ENCODE peak calls at places on chromosomes 1 and 21, in seven cellular contexts. F is mammary epithelial cell, M is H9, T is IMR-90, Z is HCT116, I is OCI-LY7, Q is fibroblast of lung. O is an unnamed sample. For H3K4me1 and H4K20me1, the result is how much of the 10 kb centered on the place peaks cover.

GRCh38 chr1:121538943-121539575 is 354.3 kb downstream of the SRGAP2C start:
- DNase-seq in F (peak), M (no peak), T (no peak), Z (no peak), I (no peak), Q (no peak), O (no peak)

GRCh38 chr1:19529570-19530145 is 44.3 kb upstream of the CAPZB start:
- DNase-seq in F (no peak), M (no peak), T (peak), Z (no peak), I (no peak), Q (no peak), O (no peak)

GRCh38 chr1:247228133-247228532 is 27.7 kb upstream of the VN1R5 start:
- DNase-seq in F (peak), M (no peak), T (peak), Z (no peak), I (no peak), Q (peak), O (no peak)

GRCh38 chr21:45241357-45241756 is 46.3 kb downstream of the POFUT2 start:
- DNase-seq in F (no peak), M (no peak), T (no peak), Z (no peak), I (no peak), Q (no peak), O (no peak)

GRCh38 chr1:16186655-16187235 is 25.7 kb downstream of the ARHGEF19 start:
- DNase-seq in F (no peak), M (no peak), T (no peak), Z (no peak), I (no peak), Q (no peak), O (no peak)

GRCh38 chr1:43764581-43764980 is 57.2 kb downstream of the ST3GAL3 start:
- DNase-seq in F (no peak), M (peak), T (no peak), Z (no peak), I (no peak), Q (no peak), O (no peak)

GRCh38 chr1:203557958-203558760 is 64.2 kb downstream of the OPTC start:
- DNase-seq in F (peak), M (no peak), T (peak), Z (no peak), I (no peak), Q (peak), O (no peak)

GRCh38 chr1:33049381-33049780 is 12.7 kb upstream of the AK2 start:
- DNase-seq in F (peak), M (no peak), T (no peak), Z (no peak), I (no peak), Q (peak), O (no peak)

GRCh38 chr21:44966135-44967081 is 26.6 kb downstream of the SLX9 start:
- DNase-seq in F (no peak), M (no peak), T (no peak), Z (no peak), I (no peak), Q (no peak), O (no peak)

GRCh38 chr1:51170342-51170741 is 65.7 kb upstream of the RNF11 start:
- DNase-seq in F (peak), M (no peak), T (peak), Z (no peak), I (no peak), Q (no peak), O (no peak)

GRCh38 chr21:33761104-33762036 is 119.1 kb downstream of the ITSN1 start:
- DNase-seq in F (peak), M (no peak), T (peak), Z (peak), I (no peak), Q (peak), O (no peak)

GRCh38 chr1:87950369-87950768 is 621.7 kb downstream of the LMO4 start:
- DNase-seq in F (no peak), M (no peak), T (no peak), Z (no peak), I (no peak), Q (no peak), O (no peak)

GRCh38 chr1:224565186-224565585 is 50.9 kb upstream of the CNIH3 start:
- DNase-seq in F (peak), M (no peak), T (peak), Z (peak), I (no peak), Q (peak), O (no peak)

GRCh38 chr1:100759188-100759587 is 39.6 kb downstream of the VCAM1 start:
- DNase-seq in F (no peak), M (no peak), T (no peak), Z (no peak), I (no peak), Q (no peak), O (no peak)

GRCh38 chr1:1665815-1666251 is 7.0 kb upstream of the CDK11B start:
- DNase-seq in F (no peak), M (peak), T (no peak), Z (no peak), I (peak), Q (no peak), O (peak)

GRCh38 chr1:8281843-8282509 is 35.9 kb upstream of the SLC45A1 start:
- DNase-seq in F (no peak), M (no peak), T (peak), Z (no peak), I (no peak), Q (no peak), O (no peak)

GRCh38 chr1:213399695-213400094 is 348.7 kb downstream of the RPS6KC1 start:
- DNase-seq in F (peak), M (no peak), T (no peak), Z (no peak), I (no peak), Q (no peak), O (no peak)

GRCh38 chr1:211332036-211332616 is 5.5 kb downstream of the TRAF5 start:
- DNase-seq in F (no peak), M (peak), T (no peak), Z (no peak), I (no peak), Q (no peak), O (no peak)

GRCh38 chr21:43639470-43640178 is 19.7 kb downstream of the HSF2BP start:
- DNase-seq in F (peak), M (no peak), T (peak), Z (no peak), I (no peak), Q (peak), O (no peak)

GRCh38 chr1:87204441-87204840 is 124.2 kb upstream of the LMO4 start:
- DNase-seq in F (no peak), M (no peak), T (no peak), Z (no peak), I (no peak), Q (no peak), O (no peak)

GRCh38 chr1:31058012-31058411 is 7.5 kb downstream of the PUM1 start:
- DNase-seq in F (no peak), M (no peak), T (no peak), Z (no peak), I (no peak), Q (no peak), O (no peak)

GRCh38 chr1:224543453-224543852 is 72.7 kb upstream of the CNIH3 start:
- DNase-seq in F (no peak), M (no peak), T (no peak), Z (no peak), I (no peak), Q (peak), O (no peak)

GRCh38 chr1:31689394-31689793 is 14.4 kb downstream of the COL16A1 start:
- DNase-seq in F (no peak), M (no peak), T (no peak), Z (no peak), I (no peak), Q (no peak), O (no peak)

GRCh38 chr21:41612674-41613250 is 104.8 kb upstream of the TMPRSS2 start:
- DNase-seq in F (peak), M (peak), T (peak), Z (no peak), I (peak), Q (peak), O (peak)
- H3K4me1 ChIP-seq in F (under half), M (under half), T (under half), Z (under half), I (under half), Q (under half), O (half or more)

GRCh38 chr1:243236604-243237252 is 18.4 kb downstream of the CEP170 start:
- DNase-seq in F (no peak), M (no peak), T (no peak), Z (no peak), I (peak), Q (no peak), O (no peak)
- H4K20me1 ChIP-seq in F (under half), M (under half), T (half or more), Z (under half), I (under half), Q (under half), O (under half)

GRCh38 chr1:12479311-12479710 is 138.7 kb downstream of the DHRS3 start:
- DNase-seq in F (no peak), M (no peak), T (no peak), Z (no peak), I (no peak), Q (no peak), O (no peak)
- H3K4me1 ChIP-seq in F (half or more), M (under half), T (under half), Z (half or more), I (under half), Q (under half), O (half or more)

DNA sequence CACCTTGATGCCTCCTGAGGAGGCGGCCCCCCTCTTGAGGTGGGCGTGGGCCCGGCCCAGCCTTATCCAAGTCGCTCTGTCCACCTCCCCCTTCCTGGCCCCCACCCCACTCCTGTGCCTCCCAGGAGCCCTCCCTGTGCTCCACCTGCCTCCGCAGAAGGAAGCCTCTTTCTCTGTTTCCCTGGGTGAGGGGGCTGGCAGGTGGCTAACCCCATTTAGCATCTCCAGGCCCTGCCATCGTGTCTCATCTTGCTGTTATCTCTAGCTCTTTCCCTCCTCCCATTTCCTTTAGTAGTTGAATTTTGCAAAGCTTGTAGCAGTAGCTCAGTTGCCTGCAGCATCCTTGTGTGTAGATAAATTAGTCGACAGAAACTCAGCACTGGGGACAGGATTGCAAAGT is 7.2 kb downstream of the RNF187 start:
- DNase-seq in F (no peak), M (no peak), T (no peak), Z (no peak), I (no peak), Q (no peak), O (no peak)
- H4K20me1 ChIP-seq in F (under half), M (under half), T (under half), Z (under half), I (under half), Q (under half), O (under half)